ENCODE peak calls at places on chromosome 15, in five cellular contexts. T, V, F, H and R are unnamed samples.

GRCh38 chr15:68310811-68311463 is 33.4 kb downstream of the FEM1B start:
- DNase-seq in T (no peak), V (peak), F (peak), H (peak), R (no peak)

GRCh38 chr15:81000144-81000625 is 538 bp upstream of the TLNRD1 start:
- DNase-seq in T (no peak), V (no peak), F (peak), H (no peak), R (no peak)

GRCh38 chr15:73150831-73151230 is 98.6 kb downstream of the NEO1 start:
- DNase-seq in T (no peak), V (no peak), F (no peak), H (no peak), R (no peak)

GRCh38 chr15:29747837-29748417 is 74.3 kb downstream of the TJP1 start:
- DNase-seq in T (peak), V (no peak), F (no peak), H (no peak), R (no peak)

GRCh38 chr15:50353999-50354837 is 780 bp downstream of the GABPB1 start:
- DNase-seq in T (peak), V (peak), F (peak), H (peak), R (peak)

GRCh38 chr15:57138260-57138895 is 219.9 kb downstream of the TCF12 start:
- DNase-seq in T (peak), V (peak), F (no peak), H (peak), R (peak)

GRCh38 chr15:37096878-37097568 is 3.3 kb downstream of the MEIS2 start:
- DNase-seq in T (no peak), V (no peak), F (no peak), H (no peak), R (no peak)

GRCh38 chr15:43808960-43809678 is 8.7 kb downstream of the HYPK start:
- DNase-seq in T (no peak), V (peak), F (no peak), H (no peak), R (no peak)

GRCh38 chr15:45253330-45253729 is 1.3 kb downstream of the SLC28A2 start:
- DNase-seq in T (no peak), V (no peak), F (peak), H (no peak), R (no peak)
- TF ChIP-seq CTCF in T (peak), V (no peak), F (no peak), H (no peak), R (peak)

GRCh38 chr15:77115179-77115578 is 44.3 kb upstream of the TSPAN3 start:
- DNase-seq in T (no peak), V (no peak), F (no peak), H (no peak), R (no peak)
- TF ChIP-seq CTCF in T (no peak), V (no peak), F (no peak), H (no peak), R (no peak)

DNA sequence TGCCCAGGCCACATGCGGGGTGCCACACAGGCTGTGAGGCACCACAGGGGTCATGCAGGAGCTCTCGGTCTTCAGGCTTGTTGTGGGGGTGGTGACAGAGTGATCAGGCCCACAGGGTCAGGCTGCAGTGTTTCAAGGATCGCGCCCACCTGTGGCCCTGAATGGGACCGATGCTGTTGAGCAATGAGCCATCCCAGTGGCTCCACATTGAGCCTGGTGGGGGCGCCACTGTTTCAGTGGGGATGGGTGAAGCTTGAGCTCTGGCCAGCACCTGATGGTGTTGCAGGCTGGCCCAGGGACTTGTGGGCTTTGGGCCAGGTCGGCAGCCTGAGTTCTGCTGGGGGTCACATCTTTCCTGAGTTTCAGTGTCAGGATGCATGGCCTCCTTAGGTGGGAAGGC is 230.1 kb downstream of the UBE3A start:
- DNase-seq in T (no peak), V (no peak), F (no peak), H (no peak), R (no peak)
- TF ChIP-seq CTCF in T (no peak), V (no peak), F (no peak), H (no peak), R (no peak)

GRCh38 chr15:91885714-91886265 is 32.3 kb downstream of the SLCO3A1 start:
- DNase-seq in T (no peak), V (no peak), F (no peak), H (no peak), R (no peak)
- TF ChIP-seq CTCF in T (no peak), V (no peak), F (no peak), H (no peak), R (no peak)